ENCODE peak calls at places on chromosomes 5 and 9, in eight cellular contexts. O is breast epithelium, Z is sigmoid colon, V is GM12891, D is suprapubic skin, X is K562, G is upper lobe of left lung, Y is spleen. Q is an unnamed sample.

GRCh38 chr5:138824516-138824915 is 50.6 kb downstream of the LRRTM2 start:
- DNase-seq in X (no peak), G (no peak), Y (no peak), D (no peak), O (no peak), Z (no peak), V (no peak), Q (no peak)

GRCh38 chr9:131402738-131403492 is 9.0 kb downstream of the PRRC2B start:
- DNase-seq in O (peak), D (peak), V (no peak), X (no peak), Y (peak), Z (peak), G (no peak), Q (no peak)

GRCh38 chr5:127979475-127979874 is 104.1 kb upstream of the SLC12A2 start:
- DNase-seq in Y (no peak), O (no peak), X (no peak), D (no peak), V (no peak), G (no peak), Z (no peak), Q (no peak)

GRCh38 chr5:31366941-31367340 is 165.0 kb downstream of the DROSHA start:
- DNase-seq in Z (no peak), O (no peak), D (no peak), X (no peak), G (no peak), V (no peak), Y (no peak), Q (no peak)

GRCh38 chr9:136339173-136339957 is 12.0 kb downstream of the GPSM1 start:
- DNase-seq in Y (peak), D (no peak), V (peak), G (peak), X (peak), Z (no peak), O (no peak), Q (peak)

GRCh38 chr5:176514244-176514918 is 22.8 kb downstream of the RNF44 start:
- DNase-seq in V (no peak), G (no peak), X (peak), Z (no peak), Y (no peak), D (no peak), O (no peak), Q (no peak)

GRCh38 chr5:43775000-43775399 is 172.0 kb downstream of the NNT start:
- DNase-seq in Y (no peak), X (no peak), D (no peak), V (no peak), Z (no peak), O (no peak), G (no peak), Q (no peak)

GRCh38 chr5:30050056-30050815 is 1143.2 kb upstream of the CDH6 start:
- DNase-seq in V (no peak), G (no peak), Y (no peak), Z (no peak), D (no peak), O (no peak), X (no peak), Q (no peak)

GRCh38 chr5:73692166-73692640 is 66.2 kb downstream of the ARHGEF28 start:
- DNase-seq in D (no peak), Y (no peak), O (no peak), G (no peak), X (no peak), V (no peak), Z (no peak), Q (no peak)

DNA sequence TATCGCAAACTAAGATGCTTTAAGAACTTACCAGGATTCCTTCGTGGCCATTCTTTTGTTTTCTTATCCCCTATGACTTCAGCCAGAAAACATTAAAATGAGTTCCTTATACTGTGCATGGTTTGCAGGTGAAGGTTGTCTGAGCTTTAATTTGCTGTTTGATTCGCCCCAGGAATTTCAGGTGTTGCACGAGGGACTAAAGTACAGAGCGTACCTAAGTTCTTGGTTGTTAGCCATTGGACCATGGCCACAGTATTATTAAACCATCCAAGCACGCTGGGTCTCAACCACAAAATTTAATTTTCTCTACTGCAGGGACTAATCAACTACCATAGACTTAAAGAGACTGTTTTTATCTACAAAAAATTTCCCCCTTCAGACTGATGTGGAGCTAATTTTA is 208.4 kb upstream of the MPDZ start:
- DNase-seq in D (no peak), O (peak), Y (no peak), Z (no peak), X (no peak), V (no peak), G (no peak), Q (no peak)
- TF ChIP-seq POLR2A in D (no peak), O (no peak), Y (no peak), Z (no peak), X (no peak), V (no peak), G (no peak), Q (no peak)

GRCh38 chr9:38066907-38067610 is 2.0 kb downstream of the SHB start:
- DNase-seq in Z (peak), D (peak), V (no peak), G (peak), O (peak), X (peak), Y (peak), Q (no peak)

GRCh38 chr9:38067611-38067891 is 1.5 kb downstream of the SHB start:
- DNase-seq in Z (peak), O (no peak), V (no peak), D (no peak), X (peak), Y (peak), G (no peak), Q (no peak)

GRCh38 chr9:38067892-38068615 is 973 bp downstream of the SHB start:
- DNase-seq in Z (peak), G (peak), D (peak), O (no peak), Y (peak), V (peak), X (peak), Q (no peak)

GRCh38 chr9:38068616-38068865 is 486 bp downstream of the SHB start:
- DNase-seq in Y (no peak), Z (peak), D (no peak), X (peak), O (no peak), G (no peak), V (peak), Q (no peak)

GRCh38 chr9:38068866-38069628 is at the start of gene SHB:
- DNase-seq in G (peak), V (peak), O (peak), Y (peak), Z (peak), X (peak), D (peak), Q (peak)
- TF ChIP-seq POLR2AphosphoS5 in G (peak), V (no peak), O (no peak), Y (peak), Z (peak), X (no peak), D (no peak), Q (no peak)

GRCh38 chr9:37523916-37524315 is 38.2 kb downstream of the POLR1E start:
- DNase-seq in X (no peak), Z (no peak), G (no peak), V (no peak), Y (no peak), D (no peak), O (no peak), Q (no peak)

GRCh38 chr9:37528652-37529072 is 42.9 kb downstream of the POLR1E start:
- DNase-seq in Z (no peak), X (no peak), G (no peak), O (no peak), D (no peak), Y (no peak), V (no peak), Q (no peak)

GRCh38 chr9:37534412-37534811 is 41.8 kb downstream of the FBXO10 start:
- DNase-seq in Y (no peak), O (no peak), V (no peak), Z (no peak), X (no peak), D (no peak), G (no peak), Q (no peak)

GRCh38 chr9:37531699-37532098 is 44.5 kb downstream of the FBXO10 start:
- DNase-seq in Z (no peak), O (no peak), Y (no peak), V (peak), G (no peak), D (no peak), X (no peak), Q (peak)

DNA sequence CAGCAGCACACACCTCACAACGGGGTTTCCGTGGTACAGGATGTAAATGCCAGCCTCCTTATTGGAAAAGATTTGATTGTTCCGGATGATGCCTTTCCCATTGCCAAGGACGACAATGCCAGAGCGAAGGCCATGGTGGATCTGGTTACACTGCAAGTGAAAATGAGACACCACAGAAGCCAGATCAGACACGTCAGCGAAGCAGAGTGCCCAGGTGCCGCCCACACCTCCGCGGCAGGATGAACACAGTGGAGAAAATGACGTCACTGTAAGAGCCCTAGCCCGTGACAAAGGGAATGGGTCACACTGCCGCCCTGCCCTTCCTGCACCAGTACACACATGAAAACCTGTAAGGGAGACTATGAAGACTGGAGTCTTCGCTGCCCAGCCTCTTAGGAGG is 43.4 kb downstream of the POLR1E start:
- DNase-seq in V (peak), D (no peak), O (peak), X (no peak), Y (peak), G (peak), Z (no peak), Q (peak)
- TF ChIP-seq POLR2A in V (no peak), D (no peak), O (no peak), X (no peak), Y (peak), G (peak), Z (no peak), Q (peak)

GRCh38 chr5:124748687-124749594 is 2.5 kb upstream of the ZNF608 start:
- DNase-seq in X (peak), O (peak), G (no peak), Y (peak), Z (peak), V (peak), D (peak), Q (peak)
- TF ChIP-seq POLR2AphosphoS5 in X (no peak), O (peak), G (peak), Y (peak), Z (peak), V (peak), D (no peak), Q (peak)

Q was measured in GM12892.